ENCODE peak calls at places on chromosomes 11 and 22, in ten cellular contexts. One of them, this sample, is unnamed.

GRCh38 chr11:12724301-12725046 is 50.3 kb downstream of the TEAD1 start:
- DNase-seq in AG04450: peak
- DNase-seq in A549: peak
- DNase-seq in NB4: peak
- DNase-seq in tibial nerve: peak
- DNase-seq in adrenal gland: peak
- DNase-seq in retinal pigment epithelial cell: peak
- DNase-seq in PC-3: peak
- DNase-seq in body of pancreas: peak
- DNase-seq in spleen: no peak
- DNase-seq in this sample: peak

GRCh38 chr11:68383976-68384501 is 71.6 kb downstream of the LRP5 start:
- DNase-seq in NB4: peak
- DNase-seq in PC-3: peak
- DNase-seq in retinal pigment epithelial cell: no peak
- DNase-seq in adrenal gland: peak
- DNase-seq in AG04450: peak
- DNase-seq in body of pancreas: peak
- DNase-seq in tibial nerve: peak
- DNase-seq in spleen: peak
- DNase-seq in A549: peak
- DNase-seq in this sample: no peak

GRCh38 chr11:108881136-108881535 is 216.3 kb downstream of the DDX10 start:
- DNase-seq in retinal pigment epithelial cell: peak
- DNase-seq in tibial nerve: no peak
- DNase-seq in spleen: no peak
- DNase-seq in adrenal gland: no peak
- DNase-seq in A549: no peak
- DNase-seq in body of pancreas: no peak
- DNase-seq in PC-3: peak
- DNase-seq in NB4: no peak
- DNase-seq in AG04450: no peak
- DNase-seq in this sample: no peak

GRCh38 chr11:131991606-131992005 is 621.2 kb downstream of the NTM start:
- DNase-seq in adrenal gland: no peak
- DNase-seq in A549: no peak
- DNase-seq in spleen: no peak
- DNase-seq in tibial nerve: no peak
- DNase-seq in AG04450: no peak
- DNase-seq in NB4: no peak
- DNase-seq in PC-3: no peak
- DNase-seq in body of pancreas: no peak
- DNase-seq in retinal pigment epithelial cell: no peak
- DNase-seq in this sample: no peak

GRCh38 chr11:131025020-131025419 is 108.7 kb upstream of the SNX19 start:
- DNase-seq in A549: peak
- DNase-seq in body of pancreas: no peak
- DNase-seq in AG04450: peak
- DNase-seq in adrenal gland: no peak
- DNase-seq in retinal pigment epithelial cell: no peak
- DNase-seq in NB4: no peak
- DNase-seq in spleen: no peak
- DNase-seq in tibial nerve: no peak
- DNase-seq in PC-3: peak
- DNase-seq in this sample: no peak

GRCh38 chr11:104619751-104620150 is 278.5 kb downstream of the CASP12 start:
- DNase-seq in spleen: no peak
- DNase-seq in A549: no peak
- DNase-seq in AG04450: no peak
- DNase-seq in adrenal gland: no peak
- DNase-seq in PC-3: no peak
- DNase-seq in tibial nerve: no peak
- DNase-seq in retinal pigment epithelial cell: no peak
- DNase-seq in body of pancreas: no peak
- DNase-seq in NB4: no peak
- DNase-seq in this sample: no peak

GRCh38 chr22:37230673-37231405 is 13.2 kb downstream of the RAC2 start:
- DNase-seq in PC-3: no peak
- DNase-seq in retinal pigment epithelial cell: no peak
- DNase-seq in body of pancreas: no peak
- DNase-seq in NB4: no peak
- DNase-seq in AG04450: no peak
- DNase-seq in spleen: peak
- DNase-seq in A549: no peak
- DNase-seq in adrenal gland: peak
- DNase-seq in tibial nerve: no peak
- DNase-seq in this sample: no peak

GRCh38 chr11:1570001-1570453 is 2.0 kb downstream of the DUSP8 start:
- DNase-seq in PC-3: no peak
- DNase-seq in body of pancreas: peak
- DNase-seq in retinal pigment epithelial cell: no peak
- DNase-seq in tibial nerve: no peak
- DNase-seq in NB4: no peak
- DNase-seq in A549: no peak
- DNase-seq in adrenal gland: no peak
- DNase-seq in spleen: peak
- DNase-seq in AG04450: no peak
- DNase-seq in this sample: no peak

GRCh38 chr11:820655-821512 is 2.2 kb downstream of the PNPLA2 start:
- DNase-seq in AG04450: no peak
- DNase-seq in tibial nerve: peak
- DNase-seq in A549: peak
- DNase-seq in adrenal gland: peak
- DNase-seq in NB4: peak
- DNase-seq in spleen: peak
- DNase-seq in PC-3: peak
- DNase-seq in body of pancreas: peak
- DNase-seq in retinal pigment epithelial cell: no peak
- DNase-seq in this sample: no peak

GRCh38 chr22:49015993-49016908 is 811.4 kb downstream of the BRD1 start:
- DNase-seq in spleen: no peak
- DNase-seq in tibial nerve: no peak
- DNase-seq in adrenal gland: no peak
- DNase-seq in AG04450: no peak
- DNase-seq in body of pancreas: no peak
- DNase-seq in A549: no peak
- DNase-seq in NB4: no peak
- DNase-seq in retinal pigment epithelial cell: no peak
- DNase-seq in PC-3: no peak
- DNase-seq in this sample: peak

GRCh38 chr11:103547009-103547408 is 437.8 kb downstream of the DYNC2H1 start:
- DNase-seq in PC-3: no peak
- DNase-seq in A549: no peak
- DNase-seq in adrenal gland: no peak
- DNase-seq in spleen: no peak
- DNase-seq in NB4: no peak
- DNase-seq in body of pancreas: no peak
- DNase-seq in retinal pigment epithelial cell: no peak
- DNase-seq in AG04450: no peak
- DNase-seq in tibial nerve: no peak
- DNase-seq in this sample: no peak

GRCh38 chr11:9066432-9066925 is 24.9 kb downstream of the SCUBE2 start:
- DNase-seq in adrenal gland: peak
- DNase-seq in A549: no peak
- DNase-seq in NB4: no peak
- DNase-seq in retinal pigment epithelial cell: no peak
- DNase-seq in AG04450: no peak
- DNase-seq in tibial nerve: no peak
- DNase-seq in body of pancreas: peak
- DNase-seq in PC-3: no peak
- DNase-seq in spleen: no peak
- DNase-seq in this sample: no peak

GRCh38 chr11:57399221-57399620 is 8.8 kb upstream of the PRG2 start:
- DNase-seq in retinal pigment epithelial cell: no peak
- DNase-seq in PC-3: peak
- DNase-seq in adrenal gland: no peak
- DNase-seq in tibial nerve: no peak
- DNase-seq in AG04450: no peak
- DNase-seq in body of pancreas: no peak
- DNase-seq in spleen: no peak
- DNase-seq in A549: no peak
- DNase-seq in NB4: no peak
- DNase-seq in this sample: no peak

GRCh38 chr11:12418019-12418611 is 40.7 kb downstream of the PARVA start:
- DNase-seq in body of pancreas: no peak
- DNase-seq in retinal pigment epithelial cell: no peak
- DNase-seq in PC-3: no peak
- DNase-seq in A549: no peak
- DNase-seq in AG04450: no peak
- DNase-seq in adrenal gland: no peak
- DNase-seq in spleen: no peak
- DNase-seq in NB4: no peak
- DNase-seq in tibial nerve: no peak
- DNase-seq in this sample: no peak

GRCh38 chr11:19323502-19323901 is 82.8 kb upstream of the E2F8 start:
- DNase-seq in spleen: no peak
- DNase-seq in retinal pigment epithelial cell: no peak
- DNase-seq in tibial nerve: no peak
- DNase-seq in NB4: no peak
- DNase-seq in adrenal gland: no peak
- DNase-seq in A549: no peak
- DNase-seq in AG04450: no peak
- DNase-seq in body of pancreas: no peak
- DNase-seq in PC-3: peak
- DNase-seq in this sample: no peak
- TF ChIP-seq CTCF in spleen: no peak
- TF ChIP-seq CTCF in retinal pigment epithelial cell: peak
- TF ChIP-seq CTCF in tibial nerve: no peak
- TF ChIP-seq CTCF in NB4: no peak
- TF ChIP-seq CTCF in adrenal gland: no peak
- TF ChIP-seq CTCF in A549: peak
- TF ChIP-seq CTCF in AG04450: peak
- TF ChIP-seq CTCF in body of pancreas: no peak
- TF ChIP-seq CTCF in PC-3: peak
- TF ChIP-seq CTCF in this sample: no peak

GRCh38 chr11:65442952-65443351 is 20.4 kb downstream of the NEAT1 start:
- DNase-seq in body of pancreas: peak
- DNase-seq in adrenal gland: peak
- DNase-seq in AG04450: no peak
- DNase-seq in NB4: no peak
- DNase-seq in spleen: no peak
- DNase-seq in tibial nerve: no peak
- DNase-seq in retinal pigment epithelial cell: no peak
- DNase-seq in PC-3: peak
- DNase-seq in A549: peak
- DNase-seq in this sample: no peak
- H3K4me3 ChIP-seq in body of pancreas: no peak
- H3K4me3 ChIP-seq in adrenal gland: no peak
- H3K4me3 ChIP-seq in AG04450: no peak
- H3K4me3 ChIP-seq in NB4: no peak
- H3K4me3 ChIP-seq in spleen: no peak
- H3K4me3 ChIP-seq in tibial nerve: no peak
- H3K4me3 ChIP-seq in retinal pigment epithelial cell: no peak
- H3K4me3 ChIP-seq in PC-3: no peak
- H3K4me3 ChIP-seq in A549: no peak
- H3K4me3 ChIP-seq in this sample: no peak

GRCh38 chr11:94010136-94010535 is 11.0 kb upstream of the HEPHL1 start:
- DNase-seq in body of pancreas: no peak
- DNase-seq in adrenal gland: no peak
- DNase-seq in tibial nerve: no peak
- DNase-seq in PC-3: peak
- DNase-seq in NB4: no peak
- DNase-seq in retinal pigment epithelial cell: no peak
- DNase-seq in A549: no peak
- DNase-seq in AG04450: no peak
- DNase-seq in spleen: no peak
- DNase-seq in this sample: no peak

GRCh38 chr11:94007906-94008305 is 13.2 kb upstream of the HEPHL1 start:
- DNase-seq in adrenal gland: no peak
- DNase-seq in tibial nerve: no peak
- DNase-seq in AG04450: no peak
- DNase-seq in PC-3: no peak
- DNase-seq in A549: no peak
- DNase-seq in NB4: no peak
- DNase-seq in body of pancreas: no peak
- DNase-seq in spleen: no peak
- DNase-seq in retinal pigment epithelial cell: no peak
- DNase-seq in this sample: no peak

GRCh38 chr11:94017446-94017845 is 3.7 kb upstream of the HEPHL1 start:
- DNase-seq in NB4: no peak
- DNase-seq in adrenal gland: no peak
- DNase-seq in body of pancreas: no peak
- DNase-seq in A549: no peak
- DNase-seq in PC-3: peak
- DNase-seq in spleen: no peak
- DNase-seq in AG04450: no peak
- DNase-seq in retinal pigment epithelial cell: no peak
- DNase-seq in tibial nerve: no peak
- DNase-seq in this sample: no peak

GRCh38 chr11:94007426-94007825 is 13.7 kb upstream of the HEPHL1 start:
- DNase-seq in spleen: no peak
- DNase-seq in PC-3: peak
- DNase-seq in adrenal gland: no peak
- DNase-seq in AG04450: no peak
- DNase-seq in A549: no peak
- DNase-seq in body of pancreas: no peak
- DNase-seq in NB4: no peak
- DNase-seq in tibial nerve: no peak
- DNase-seq in retinal pigment epithelial cell: no peak
- DNase-seq in this sample: no peak

DNA sequence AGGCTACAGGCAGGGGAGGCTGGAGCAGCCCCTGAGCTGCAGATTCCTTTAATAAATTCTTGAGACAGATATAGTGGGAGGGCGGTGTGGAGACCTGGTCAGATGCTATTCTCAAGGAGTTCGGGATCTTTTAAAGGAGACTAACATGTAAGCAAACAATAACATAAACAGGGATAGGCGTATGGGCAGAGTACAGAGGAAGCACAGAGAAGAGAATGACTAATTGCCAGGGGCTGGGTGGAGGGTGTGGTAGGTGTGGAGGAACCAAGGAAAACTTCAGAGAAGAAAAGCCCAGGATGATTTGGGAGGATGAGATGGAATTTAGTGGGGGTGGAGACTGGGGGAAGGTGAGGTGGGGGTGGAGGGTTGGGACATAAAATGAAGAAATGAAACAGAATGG is 9.7 kb upstream of the HEPHL1 start:
- DNase-seq in NB4: no peak
- DNase-seq in A549: no peak
- DNase-seq in body of pancreas: no peak
- DNase-seq in retinal pigment epithelial cell: no peak
- DNase-seq in AG04450: no peak
- DNase-seq in tibial nerve: no peak
- DNase-seq in adrenal gland: no peak
- DNase-seq in spleen: no peak
- DNase-seq in PC-3: peak
- DNase-seq in this sample: no peak
- TF ChIP-seq CTCF in NB4: no peak
- TF ChIP-seq CTCF in A549: no peak
- TF ChIP-seq CTCF in body of pancreas: no peak
- TF ChIP-seq CTCF in retinal pigment epithelial cell: no peak
- TF ChIP-seq CTCF in AG04450: no peak
- TF ChIP-seq CTCF in tibial nerve: no peak
- TF ChIP-seq CTCF in adrenal gland: no peak
- TF ChIP-seq CTCF in spleen: no peak
- TF ChIP-seq CTCF in PC-3: no peak
- TF ChIP-seq CTCF in this sample: no peak

DNA sequence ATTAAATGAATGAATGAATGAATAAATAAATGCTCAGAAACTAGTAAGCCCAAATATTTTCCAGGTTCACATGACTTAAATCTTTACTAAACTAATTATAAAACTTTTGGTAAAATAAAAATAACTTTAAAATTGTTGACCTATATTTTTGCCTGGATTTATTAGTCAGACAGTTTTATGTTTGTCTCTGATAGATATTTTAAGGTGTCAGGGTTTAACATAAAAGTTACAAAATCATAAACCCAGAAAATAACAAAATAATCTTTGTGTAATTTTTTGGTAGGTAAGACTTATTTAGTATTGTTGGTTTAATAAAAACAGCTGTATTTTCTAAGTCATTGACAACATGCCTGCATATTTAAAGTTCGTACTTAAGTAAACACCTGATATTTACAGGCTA is 27.4 kb upstream of the HEPHL1 start:
- DNase-seq in adrenal gland: no peak
- DNase-seq in AG04450: no peak
- DNase-seq in PC-3: no peak
- DNase-seq in NB4: no peak
- DNase-seq in A549: no peak
- DNase-seq in body of pancreas: no peak
- DNase-seq in tibial nerve: no peak
- DNase-seq in spleen: no peak
- DNase-seq in retinal pigment epithelial cell: no peak
- DNase-seq in this sample: no peak
- H3K4me3 ChIP-seq in adrenal gland: no peak
- H3K4me3 ChIP-seq in AG04450: no peak
- H3K4me3 ChIP-seq in PC-3: no peak
- H3K4me3 ChIP-seq in NB4: no peak
- H3K4me3 ChIP-seq in A549: no peak
- H3K4me3 ChIP-seq in body of pancreas: no peak
- H3K4me3 ChIP-seq in tibial nerve: no peak
- H3K4me3 ChIP-seq in spleen: no peak
- H3K4me3 ChIP-seq in retinal pigment epithelial cell: no peak
- H3K4me3 ChIP-seq in this sample: no peak

This sample was measured in LNCaP clone FGC.